ENCODE peak calls at places on chromosomes 7 and 10, in eight cellular contexts. P is AG04449, K is upper lobe of left lung, O is lower lobe of right lung, N is Calu3, A is kidney epithelial cell, Z is astrocyte of the spinal cord, M is WERI-Rb-1. B is an unnamed sample.

GRCh38 chr7:43700059-43700501 is 29.2 kb downstream of the COA1 start:
- DNase-seq in M (no peak), K (no peak), N (no peak), Z (peak; percentile 82), P (no peak), O (no peak), A (no peak), B (no peak)

GRCh38 chr7:51315393-51316261 is 982 bp downstream of the COBL start:
- DNase-seq in Z (peak; percentile 8), P (no peak), A (peak; percentile 56), M (peak; percentile 28), N (peak; percentile 88), K (peak; percentile 56), O (peak; percentile 56), B (peak; percentile 59)

GRCh38 chr7:155007947-155008346 is 5.0 kb upstream of the PAXIP1 start:
- DNase-seq in O (no peak), P (no peak), M (peak; percentile 38), K (no peak), A (no peak), Z (no peak), N (no peak), B (peak; percentile 48)

GRCh38 chr7:122913608-122914007 is 27.3 kb upstream of the CADPS2 start:
- DNase-seq in O (no peak), P (no peak), M (no peak), K (no peak), Z (no peak), A (no peak), N (no peak), B (no peak)

GRCh38 chr7:151051108-151051507 is 2.8 kb downstream of the ASIC3 start:
- DNase-seq in N (no peak), Z (peak; percentile 72), A (no peak), M (no peak), P (no peak), O (peak; percentile 72), K (no peak), B (peak; percentile 62)

GRCh38 chr7:95545007-95545615 is 51.2 kb downstream of the PDK4 start:
- DNase-seq in P (no peak), O (no peak), K (peak; percentile 49), N (peak; percentile 43), A (peak; percentile 28), M (no peak), Z (peak; percentile 78), B (no peak)

GRCh38 chr7:80611353-80611752 is 27.1 kb upstream of the CD36 start:
- DNase-seq in Z (no peak), A (no peak), N (no peak), K (no peak), O (no peak), P (no peak), M (no peak), B (no peak)

GRCh38 chr7:36281945-36282727 is 107.5 kb upstream of the ANLN start:
- DNase-seq in N (no peak), K (no peak), P (no peak), O (no peak), M (no peak), Z (peak; percentile 27), A (no peak), B (no peak)

GRCh38 chr10:3829193-3830050 is 44.4 kb upstream of the KLF6 start:
- DNase-seq in K (no peak), Z (no peak), M (no peak), A (no peak), N (no peak), O (no peak), P (no peak), B (no peak)

GRCh38 chr7:71925663-71926062 is 486.5 kb downstream of the CALN1 start:
- DNase-seq in N (no peak), K (no peak), A (no peak), P (no peak), O (no peak), Z (no peak), M (no peak), B (no peak)

GRCh38 chr10:126500185-126500584 is 111.9 kb upstream of the ADAM12 start:
- DNase-seq in Z (no peak), P (no peak), A (no peak), O (no peak), M (no peak), N (no peak), K (no peak), B (no peak)

GRCh38 chr7:13724631-13725566 is 264.6 kb downstream of the ETV1 start:
- DNase-seq in K (no peak), Z (no peak), A (peak; percentile 5), P (no peak), O (no peak), M (no peak), N (peak; percentile 11), B (no peak)

GRCh38 chr10:59709472-59710125 is at the start of gene SLC16A9:
- DNase-seq in K (peak; percentile 34), N (peak; percentile 72), O (peak; percentile 54), A (no peak), P (no peak), M (peak; percentile 92), Z (peak; percentile 46), B (peak; percentile 81)

GRCh38 chr10:104334965-104335650 is 3.2 kb downstream of the ITPRIP start:
- DNase-seq in A (no peak), P (no peak), M (no peak), K (peak; percentile 76), N (no peak), O (no peak), Z (peak; percentile 20), B (no peak)

DNA sequence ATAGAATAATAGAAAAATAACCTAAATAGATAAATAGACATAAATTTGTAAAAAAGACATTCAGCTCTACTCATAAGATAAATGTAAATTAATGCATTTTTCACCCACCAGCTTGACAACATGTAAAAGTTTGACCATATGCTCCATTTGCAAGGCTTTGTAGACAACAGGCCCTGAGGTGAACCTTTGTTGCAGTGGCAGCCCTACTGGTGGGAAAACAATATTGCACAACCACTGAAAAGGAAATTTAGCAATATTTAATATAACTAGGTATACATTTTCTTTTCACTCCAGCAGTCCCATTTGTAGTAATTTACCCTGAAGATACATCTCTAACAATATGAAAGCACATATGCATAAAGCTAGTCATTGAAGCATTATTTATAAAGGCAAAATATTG is 39.0 kb upstream of the ADRA2A start:
- DNase-seq in O (no peak), K (no peak), P (no peak), A (no peak), M (no peak), N (no peak), Z (no peak), B (no peak)
- TF ChIP-seq CTCF in O (no peak), K (no peak), P (no peak), A (peak; percentile 26), M (no peak), N (no peak), Z (peak; percentile 37), B (peak; percentile 14)

DNA sequence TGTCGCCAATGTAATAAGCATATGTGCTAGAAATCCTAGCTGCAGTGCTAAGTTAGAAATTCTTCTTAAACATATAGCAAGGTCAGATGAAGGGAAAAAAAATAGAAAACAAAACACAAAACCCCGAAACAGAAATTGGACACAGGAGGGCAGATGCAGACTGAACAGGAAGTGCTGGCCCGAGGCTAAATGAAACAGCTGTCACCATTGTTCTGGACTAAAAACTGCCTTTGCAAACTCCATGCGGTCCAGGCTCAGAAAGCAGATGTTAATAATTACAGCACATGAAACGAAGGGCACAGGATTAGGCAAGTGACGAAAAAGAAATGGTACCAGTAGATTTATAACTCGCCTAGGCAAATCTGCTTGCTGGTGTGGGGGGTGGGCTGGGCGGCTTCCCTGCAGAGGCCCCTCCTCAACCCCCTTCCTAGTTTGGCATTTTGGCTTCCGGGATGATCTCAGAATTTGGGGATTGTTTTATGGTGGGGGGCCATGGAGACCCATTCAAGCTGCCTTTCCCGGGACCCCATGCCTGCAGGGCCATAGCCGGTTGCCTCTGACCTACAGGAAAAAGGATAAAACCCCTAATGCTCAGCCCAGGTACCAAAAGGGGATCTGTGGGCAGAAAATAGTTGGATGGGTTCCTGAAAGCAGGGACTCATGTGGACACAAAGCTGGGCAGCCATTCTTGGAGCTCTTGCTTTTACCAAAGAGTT is 39.2 kb upstream of the EMX2 start:
- DNase-seq in O (no peak), M (no peak), A (no peak), Z (no peak), K (no peak), N (no peak), P (no peak), B (no peak)
- TF ChIP-seq CTCF in O (no peak), M (no peak), A (no peak), Z (no peak), K (no peak), N (no peak), P (no peak), B (no peak)

GRCh38 chr10:118595598-118596425 is at the start of gene PRLHR:
- DNase-seq in O (no peak), K (no peak), P (no peak), N (peak; percentile 28), M (peak; percentile 87), A (no peak), Z (no peak), B (peak; percentile 59)

GRCh38 chr10:118596426-118597124 is 1.1 kb upstream of the PRLHR start:
- DNase-seq in O (no peak), K (no peak), N (no peak), P (no peak), M (peak; percentile 40), A (no peak), Z (no peak), B (peak; percentile 21)

GRCh38 chr10:118595064-118595420 is 406 bp downstream of the PRLHR start:
- DNase-seq in N (no peak), P (no peak), A (no peak), M (peak; percentile 37), Z (no peak), K (no peak), O (no peak), B (peak; percentile 34)

GRCh38 chr10:118592675-118593330 is 2.6 kb downstream of the PRLHR start:
- DNase-seq in M (no peak), P (no peak), O (no peak), Z (no peak), A (no peak), N (no peak), K (no peak), B (no peak)

GRCh38 chr10:118594392-118595063 is 920 bp downstream of the PRLHR start:
- DNase-seq in O (peak; percentile 52), P (no peak), Z (peak; percentile 22), A (no peak), M (peak; percentile 78), K (peak; percentile 27), N (no peak), B (peak; percentile 84)
- TF ChIP-seq CTCF in O (peak; percentile 32), P (peak; percentile 44), Z (peak; percentile 34), A (peak; percentile 28), M (peak; percentile 90), K (no peak), N (no peak), B (peak; percentile 75)

GRCh38 chr7:149783386-149784250 is 10.2 kb upstream of the ZNF467 start:
- DNase-seq in N (no peak), Z (no peak), K (no peak), P (no peak), O (no peak), M (no peak), A (no peak), B (no peak)

GRCh38 chr7:149787428-149788299 is 14.3 kb upstream of the ZNF467 start:
- DNase-seq in P (no peak), O (no peak), Z (no peak), A (no peak), M (peak; percentile 47), N (no peak), K (peak; percentile 44), B (no peak)

GRCh38 chr7:149784251-149784608 is 10.8 kb upstream of the ZNF467 start:
- DNase-seq in P (no peak), A (no peak), Z (no peak), O (no peak), K (no peak), N (no peak), M (no peak), B (no peak)

GRCh38 chr7:149785983-149786382 is 12.6 kb upstream of the ZNF467 start:
- DNase-seq in P (no peak), Z (no peak), K (no peak), N (no peak), M (no peak), A (no peak), O (no peak), B (no peak)

GRCh38 chr7:149785402-149785801 is 12.0 kb upstream of the ZNF467 start:
- DNase-seq in N (no peak), P (no peak), Z (no peak), M (no peak), A (no peak), K (no peak), O (no peak), B (no peak)
- TF ChIP-seq CTCF in N (no peak), P (no peak), Z (no peak), M (no peak), A (no peak), K (no peak), O (no peak), B (no peak)